ENCODE peak calls at places on chromosomes 4 and X, in nine cellular contexts. F, V, K, Q, M, S, C, L and J are unnamed samples.

GRCh38 chr4:67198757-67199156 is 346.5 kb downstream of the CENPC start:
- DNase-seq in M (peak; percentile 8), Q (no peak), C (no peak), S (no peak), F (no peak), V (no peak), K (peak; percentile 48), L (peak; percentile 42), J (no peak)

GRCh38 chr4:184273166-184274147 is 55.8 kb upstream of the ENPP6 start:
- DNase-seq in K (no peak), Q (no peak), F (no peak), C (no peak), S (no peak), M (no peak), V (no peak), L (no peak), J (no peak)

GRCh38 chrX:17669458-17669857 is 67.8 kb upstream of the SCML1 start:
- DNase-seq in K (no peak), M (no peak), S (no peak), C (no peak), F (no peak), L (no peak), V (no peak), Q (no peak), J (no peak)

GRCh38 chrX:973010-973409 is 239.4 kb downstream of the CRLF2 start:
- DNase-seq in K (no peak), S (no peak), F (no peak), L (no peak), M (no peak), V (no peak), C (no peak), Q (no peak), J (no peak)

GRCh38 chr4:33715996-33716395 is 2528.3 kb downstream of the ARAP2 start:
- DNase-seq in M (no peak), F (peak; percentile 86), S (no peak), C (no peak), K (no peak), Q (no peak), V (no peak), L (peak; percentile 76), J (peak; percentile 88)

GRCh38 chr4:26583538-26583864 is 383 bp upstream of the TBC1D19 start:
- DNase-seq in C (no peak), L (no peak), M (no peak), Q (no peak), V (no peak), F (no peak), K (no peak), S (no peak), J (no peak)

GRCh38 chr4:37976991-37977470 is 16.8 kb downstream of the PTTG2 start:
- DNase-seq in S (peak; percentile 89), F (no peak), Q (peak; percentile 91), M (peak; percentile 81), V (peak; percentile 81), K (peak; percentile 86), L (peak; percentile 46), C (peak; percentile 80), J (no peak)

GRCh38 chrX:75230296-75230695 is 43.6 kb upstream of the UPRT start:
- DNase-seq in S (no peak), Q (no peak), C (no peak), M (no peak), L (no peak), F (no peak), K (no peak), V (no peak), J (no peak)

GRCh38 chrX:43456056-43456455 is 200.0 kb upstream of the MAOA start:
- DNase-seq in V (no peak), F (no peak), C (no peak), S (no peak), M (no peak), L (no peak), Q (no peak), K (no peak), J (no peak)

GRCh38 chr4:74056114-74056857 is 17.8 kb upstream of the CXCL3 start:
- DNase-seq in C (no peak), K (no peak), M (no peak), S (no peak), L (peak; percentile 51), V (no peak), Q (no peak), F (no peak), J (no peak)

GRCh38 chrX:40090961-40091360 is 6.8 kb downstream of the BCOR start:
- DNase-seq in K (no peak), Q (no peak), V (no peak), M (no peak), F (no peak), C (no peak), L (no peak), S (no peak), J (no peak)

GRCh38 chr4:161987611-161988010 is 176.2 kb downstream of the FSTL5 start:
- DNase-seq in M (no peak), F (no peak), C (no peak), L (no peak), S (no peak), K (no peak), Q (no peak), V (no peak), J (no peak)

GRCh38 chr4:73593631-73594241 is 26.5 kb downstream of the RASSF6 start:
- DNase-seq in S (no peak), K (peak; percentile 43), L (no peak), M (peak; percentile 16), C (no peak), V (no peak), Q (no peak), F (no peak), J (no peak)

GRCh38 chr4:52588771-52589591 is 70.1 kb downstream of the USP46 start:
- DNase-seq in C (no peak), L (peak; percentile 93), S (no peak), K (no peak), F (no peak), M (no peak), V (no peak), Q (no peak), J (peak; percentile 44)

GRCh38 chrX:5458300-5458699 is 770.4 kb downstream of the NLGN4X start:
- DNase-seq in C (peak; percentile 10), F (no peak), V (no peak), S (no peak), M (peak; percentile 3), K (peak; percentile 7), Q (no peak), L (no peak), J (no peak)

GRCh38 chr4:158873795-158874359 is 105.1 kb downstream of the FNIP2 start:
- DNase-seq in K (no peak), L (peak; percentile 87), C (no peak), V (no peak), M (no peak), Q (no peak), F (peak; percentile 56), S (no peak), J (peak; percentile 79)

GRCh38 chr4:148893095-148893494 is 450.9 kb upstream of the NR3C2 start:
- DNase-seq in V (no peak), S (no peak), L (no peak), C (no peak), Q (no peak), M (no peak), K (no peak), F (no peak), J (no peak)

GRCh38 chrX:123087326-123087725 is 96.8 kb upstream of the GRIA3 start:
- DNase-seq in S (no peak), V (no peak), K (no peak), M (no peak), Q (no peak), F (peak; percentile 14), L (peak; percentile 67), C (no peak), J (peak; percentile 39)

GRCh38 chr4:174521800-174522182 is 497 bp downstream of the HPGD start:
- DNase-seq in Q (no peak), C (peak; percentile 15), L (peak; percentile 22), F (no peak), V (peak; percentile 51), S (no peak), K (no peak), M (peak; percentile 7), J (no peak)
- TF ChIP-seq CTCF in Q (no peak), C (no peak), L (no peak), F (no peak), V (peak; percentile 13), S (no peak), K (no peak), M (no peak), J (no peak)

GRCh38 chr4:84167089-84167488 is 332.0 kb downstream of the NKX6-1 start:
- DNase-seq in K (no peak), V (no peak), F (no peak), S (no peak), M (no peak), C (no peak), Q (no peak), L (no peak), J (no peak)
- TF ChIP-seq CTCF in K (no peak), V (no peak), F (no peak), S (no peak), M (no peak), C (no peak), Q (no peak), L (no peak), J (no peak)

DNA sequence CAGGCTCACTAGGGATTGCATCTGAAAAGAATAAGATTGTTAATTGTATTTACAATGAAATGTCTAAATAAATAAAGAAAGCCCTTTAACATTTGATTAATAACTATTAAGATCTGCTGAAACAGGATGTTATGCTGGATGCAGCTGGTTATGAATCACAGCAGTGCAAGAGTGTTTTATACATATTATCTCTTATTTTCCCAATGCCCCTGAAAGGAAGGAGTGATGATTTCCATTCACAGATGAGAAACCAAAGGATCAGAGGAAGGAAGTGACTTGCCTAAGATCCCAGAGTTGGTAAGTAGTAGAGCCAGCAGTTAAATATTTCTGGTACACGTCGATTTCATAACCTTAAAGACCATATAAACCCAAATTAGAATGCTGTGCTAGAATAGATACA is 76.3 kb upstream of the ARHGAP36 start:
- DNase-seq in M (no peak), Q (no peak), C (no peak), V (no peak), S (no peak), F (no peak), K (no peak), L (no peak), J (no peak)
- TF ChIP-seq CTCF in M (no peak), Q (no peak), C (no peak), V (no peak), S (no peak), F (no peak), K (no peak), L (no peak), J (no peak)

GRCh38 chrX:135481696-135482179 is 38.7 kb upstream of the INTS6L start:
- DNase-seq in V (no peak), C (no peak), Q (no peak), M (no peak), K (no peak), S (no peak), F (no peak), L (no peak), J (no peak)
- TF ChIP-seq CTCF in V (no peak), C (no peak), Q (no peak), M (no peak), K (no peak), S (no peak), F (no peak), L (no peak), J (no peak)